ENCODE peak calls at places on chromosomes 3 and 15, in seven cellular contexts. T is C1 segment of cervical spinal cord; X is ACHN; J is BE2C; Z is stimulated activated CD4-positive, alpha-beta T cell treated with anti-CD3 and anti-CD28 coated beads, Interleukin-1b, Interleukin-23, amount 100 ng/mL, for 4 hours; V is NCI-H1436; D is GM12865. I is an unnamed sample.

GRCh38 chr3:123064914-123065313 is 1.9 kb upstream of the PDIA5 start:
- DNase-seq in T (no peak), X (no peak), J (no peak), Z (no peak), V (no peak), D (no peak), I (no peak)

GRCh38 chr3:173865900-173866498 is 468.5 kb downstream of the NLGN1 start:
- DNase-seq in T (no peak), X (no peak), J (no peak), Z (no peak), V (no peak), D (no peak), I (no peak)

GRCh38 chr3:138426211-138426610 is 8.2 kb upstream of the ESYT3 start:
- DNase-seq in T (no peak), X (peak; percentile 53), J (no peak), Z (no peak), V (no peak), D (no peak), I (no peak)

GRCh38 chr3:42229942-42230688 is 35.9 kb downstream of the CCK start:
- DNase-seq in T (no peak), X (peak; percentile 45), J (peak; percentile 22), Z (no peak), V (no peak), D (peak; percentile 30), I (peak; percentile 22)

GRCh38 chr3:39727415-39727814 is 82.0 kb upstream of the MYRIP start:
- DNase-seq in T (no peak), X (peak; percentile 7), J (no peak), Z (no peak), V (no peak), D (no peak), I (no peak)

GRCh38 chr3:81255463-81255862 is 506.0 kb downstream of the GBE1 start:
- DNase-seq in T (no peak), X (no peak), J (no peak), Z (no peak), V (no peak), D (no peak), I (no peak)

GRCh38 chr3:196143708-196144382 is 62.0 kb upstream of the TFRC start:
- DNase-seq in T (no peak), X (no peak), J (no peak), Z (no peak), V (no peak), D (no peak), I (no peak)

GRCh38 chr15:47670365-47670764 is 46.9 kb upstream of the SEMA6D start:
- DNase-seq in T (no peak), X (no peak), J (no peak), Z (no peak), V (no peak), D (no peak), I (no peak)

GRCh38 chr3:72629191-72629611 is 219.0 kb downstream of the SHQ1 start:
- DNase-seq in T (no peak), X (no peak), J (no peak), Z (no peak), V (no peak), D (peak; percentile 25), I (no peak)

GRCh38 chr15:52922871-52923270 is 132.7 kb upstream of the ONECUT1 start:
- DNase-seq in T (no peak), X (no peak), J (no peak), Z (no peak), V (no peak), D (no peak), I (no peak)

GRCh38 chr3:29440321-29441019 is 159.6 kb downstream of the RBMS3 start:
- DNase-seq in T (no peak), X (no peak), J (peak; percentile 34), Z (no peak), V (no peak), D (no peak), I (no peak)

GRCh38 chr3:127767126-127767525 is 55.2 kb downstream of the MGLL start:
- DNase-seq in T (no peak), X (peak; percentile 21), J (no peak), Z (no peak), V (no peak), D (no peak), I (no peak)

GRCh38 chr3:37462452-37462851 is 288.1 kb upstream of the LRRFIP2 start:
- DNase-seq in T (no peak), X (no peak), J (no peak), Z (no peak), V (no peak), D (no peak), I (no peak)

GRCh38 chr3:69240651-69241578 is 118.5 kb upstream of the LMOD3 start:
- DNase-seq in T (no peak), X (no peak), J (no peak), Z (no peak), V (no peak), D (peak; percentile 88), I (no peak)

GRCh38 chr15:98268163-98268562 is 307.7 kb downstream of the ARRDC4 start:
- DNase-seq in T (no peak), X (no peak), J (no peak), Z (no peak), V (no peak), D (no peak), I (no peak)

GRCh38 chr3:57060089-57060829 is at the start of gene SPATA12:
- DNase-seq in T (peak; percentile 48), X (peak; percentile 86), J (peak; percentile 30), Z (no peak), V (no peak), D (no peak), I (peak; percentile 49)

GRCh38 chr3:30520695-30521094 is 85.7 kb upstream of the TGFBR2 start:
- DNase-seq in T (no peak), X (no peak), J (no peak), Z (no peak), V (no peak), D (no peak), I (no peak)

GRCh38 chr15:81293728-81294500 is 30.0 kb downstream of the STARD5 start:
- DNase-seq in T (no peak), X (no peak), J (no peak), Z (peak; percentile 69), V (no peak), D (peak; percentile 95), I (no peak)

GRCh38 chr3:4722103-4722502 is 229.0 kb downstream of the ITPR1 start:
- DNase-seq in T (no peak), X (peak; percentile 74), J (no peak), Z (no peak), V (no peak), D (peak; percentile 63), I (no peak)

GRCh38 chr3:160192310-160192709 is 32.9 kb upstream of the C3orf80 start:
- DNase-seq in T (no peak), X (no peak), J (no peak), Z (no peak), V (no peak), D (no peak), I (no peak)

GRCh38 chr15:69116391-69116790 is 44.0 kb upstream of the GLCE start:
- DNase-seq in T (no peak), X (no peak), J (no peak), Z (no peak), V (no peak), D (no peak), I (no peak)

GRCh38 chr15:83112233-83112958 is 5.0 kb downstream of the TM6SF1 start:
- DNase-seq in T (no peak), X (no peak), J (no peak), Z (no peak), V (no peak), D (no peak), I (no peak)

GRCh38 chr3:21435871-21436270 is 315.1 kb downstream of the ZNF385D start:
- DNase-seq in T (no peak), X (peak; percentile 79), J (no peak), Z (no peak), V (no peak), D (no peak), I (no peak)